ENCODE peak calls at places on chromosome 1, in ten cellular contexts. F is stomach; T is bronchial epithelial cell; N is CD8-positive, alpha-beta T cell; Z is GM23338; Q is testis; P is upper lobe of left lung; Y is brain microvascular endothelial cell; G is cardiac muscle cell; S is DND-41. W is an unnamed sample.
A peak's percentile ranks its signal among the peaks of the same experiment; 100 is the strongest.

GRCh38 chr1:55750020-55750995 is 535.1 kb upstream of the USP24 start:
- DNase-seq in P (no peak), S (no peak), Q (no peak), G (peak; percentile 36), T (no peak), N (no peak), F (no peak), Z (no peak), Y (no peak), W (no peak)

GRCh38 chr1:156802421-156802820 is 14.2 kb downstream of the SH2D2A start:
- DNase-seq in F (no peak), Z (no peak), N (no peak), T (no peak), Y (no peak), G (no peak), S (no peak), P (no peak), Q (no peak), W (no peak)

GRCh38 chr1:43267291-43267805 is 2.4 kb upstream of the TMEM125 start:
- DNase-seq in G (no peak), Z (peak; percentile 36), S (no peak), Q (peak; percentile 13), Y (peak; percentile 40), N (no peak), P (peak; percentile 69), F (peak; percentile 20), T (no peak), W (no peak)

GRCh38 chr1:71047635-71048607 is at the start of gene PTGER3:
- DNase-seq in Q (peak; percentile 54), Z (peak; percentile 80), F (peak; percentile 88), T (peak; percentile 12), G (peak; percentile 86), Y (no peak), S (no peak), P (peak; percentile 68), N (peak; percentile 53), W (peak; percentile 83)

GRCh38 chr1:230896719-230897118 is 28.4 kb upstream of the C1orf198 start:
- DNase-seq in N (no peak), Z (no peak), Q (no peak), P (no peak), S (no peak), Y (no peak), G (no peak), F (no peak), T (no peak), W (no peak)

GRCh38 chr1:14975119-14975518 is 178.4 kb upstream of the TMEM51 start:
- DNase-seq in Z (no peak), P (no peak), F (no peak), Y (no peak), Q (no peak), G (no peak), N (no peak), S (no peak), T (peak; percentile 13), W (peak; percentile 52)

GRCh38 chr1:185926562-185926961 is 192.4 kb downstream of the HMCN1 start:
- DNase-seq in G (no peak), S (no peak), Z (no peak), P (no peak), Y (peak; percentile 33), Q (no peak), N (no peak), T (peak; percentile 58), F (no peak), W (no peak)

GRCh38 chr1:235017719-235018118 is 110.9 kb downstream of the TOMM20 start:
- DNase-seq in Z (no peak), G (no peak), T (peak; percentile 60), Q (no peak), P (no peak), N (no peak), S (no peak), F (no peak), Y (peak; percentile 26), W (no peak)

GRCh38 chr1:174743654-174744561 is 255.8 kb upstream of the CACYBP start:
- DNase-seq in G (peak; percentile 53), T (peak; percentile 57), F (no peak), N (no peak), Z (peak; percentile 76), Y (no peak), S (no peak), Q (no peak), P (no peak), W (no peak)

GRCh38 chr1:26434161-26434752 is 2.1 kb downstream of the DHDDS start:
- DNase-seq in N (no peak), F (no peak), Z (no peak), G (no peak), S (no peak), Q (no peak), P (no peak), T (peak; percentile 22), Y (no peak), W (no peak)

GRCh38 chr1:200279810-200280411 is 129.9 kb downstream of the ZNF281 start:
- DNase-seq in F (peak; percentile 68), Z (peak; percentile 92), N (no peak), G (peak; percentile 52), Q (peak; percentile 52), S (peak; percentile 34), Y (peak; percentile 56), T (peak; percentile 68), P (peak; percentile 34), W (peak; percentile 89)

GRCh38 chr1:56287736-56288135 is 291.6 kb downstream of the PLPP3 start:
- DNase-seq in N (no peak), Q (no peak), F (no peak), G (no peak), S (no peak), P (no peak), T (no peak), Z (no peak), Y (no peak), W (no peak)

GRCh38 chr1:152543808-152544207 is 22.8 kb downstream of the LCE3E start:
- DNase-seq in T (peak; percentile 12), G (no peak), S (no peak), Z (peak; percentile 65), N (no peak), Q (no peak), P (no peak), Y (no peak), F (no peak), W (peak; percentile 34)

DNA sequence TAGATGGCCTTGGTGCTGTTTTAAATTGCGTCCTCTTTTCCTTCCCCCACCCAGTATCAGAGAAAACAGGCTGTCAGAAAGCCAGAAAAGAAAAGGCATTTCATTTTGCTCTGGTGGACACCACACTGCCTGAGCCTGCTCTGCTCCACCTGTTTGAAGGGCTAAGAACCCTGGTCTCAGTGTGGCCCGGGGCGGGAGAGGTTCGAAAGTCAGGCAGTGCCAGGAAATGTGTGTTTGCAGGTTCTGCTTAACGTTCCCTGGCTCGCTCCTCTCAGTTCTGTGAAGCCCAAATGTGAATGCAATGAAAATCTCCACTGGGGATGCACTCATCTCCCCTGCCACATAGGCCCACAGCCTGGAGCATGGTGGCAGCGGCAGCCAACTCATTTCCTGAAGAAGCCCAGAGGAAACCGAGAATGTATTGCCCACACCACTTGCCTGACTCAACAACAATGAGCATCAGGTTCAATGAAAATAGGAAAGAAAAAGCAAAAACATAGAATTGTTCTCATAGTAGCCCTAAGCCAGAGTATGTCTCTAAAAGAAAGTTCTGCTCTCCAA is 134.6 kb downstream of the SDCCAG8 start:
- DNase-seq in Q (no peak), Y (no peak), S (no peak), G (no peak), N (no peak), P (no peak), F (no peak), Z (no peak), T (no peak), W (no peak)
- H3K4me3 ChIP-seq in Q (no peak overlapping the region), Y (no peak overlapping the region), S (no peak overlapping the region), G (no peak overlapping the region), N (no peak overlapping the region), P (no peak overlapping the region), F (no peak overlapping the region), Z (no peak overlapping the region), T (no peak overlapping the region), W (no peak overlapping the region)

GRCh38 chr1:31764307-31765040 is at the start of gene ADGRB2:
- DNase-seq in Y (no peak), T (no peak), N (peak; percentile 43), F (no peak), G (peak; percentile 70), Q (no peak), Z (peak; percentile 78), P (no peak), S (peak; percentile 70), W (peak; percentile 46)
- TF ChIP-seq CTCF in Y (peak; percentile 15), T (no peak), N (no peak), F (no peak), G (no peak), Q (no peak), Z (peak; percentile 11), P (no peak), S (peak; percentile 21), W (peak; percentile 2)

DNA sequence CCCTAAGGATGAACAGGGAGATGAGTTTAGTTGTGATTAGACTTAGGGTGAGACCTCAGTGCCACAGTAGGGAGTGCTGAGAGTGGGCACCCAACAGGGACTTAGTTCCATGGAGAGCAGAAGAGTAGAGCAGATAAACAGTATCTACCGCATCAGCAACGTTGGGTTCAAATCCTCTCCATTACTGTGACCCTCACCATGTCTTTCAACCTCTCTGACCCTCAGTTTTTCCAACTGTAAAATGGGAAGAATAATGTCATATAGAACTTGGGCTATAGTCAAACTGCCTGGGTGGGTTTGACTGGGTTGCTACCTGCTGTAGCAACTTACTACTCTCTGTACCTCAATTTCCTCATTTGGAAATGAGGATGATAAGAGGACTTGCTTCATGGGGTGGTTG is 6.7 kb upstream of the DISP3 start:
- DNase-seq in Q (no peak), F (no peak), T (no peak), Y (no peak), N (no peak), Z (no peak), G (no peak), S (no peak), P (no peak), W (no peak)
- H3K27me3 ChIP-seq in Q (no peaks in the 10 kb centered on the region), F (no peaks in the 10 kb centered on the region), T (peaks cover 4% of the 10 kb centered on the region), Y (no peaks in the 10 kb centered on the region), N (no peaks in the 10 kb centered on the region), Z (peaks cover 5% of the 10 kb centered on the region), G (peaks cover 31% of the 10 kb centered on the region), S (no peaks in the 10 kb centered on the region), P (no peaks in the 10 kb centered on the region), W (no peaks in the 10 kb centered on the region)

GRCh38 chr1:211379446-211379845 is 52.8 kb downstream of the TRAF5 start:
- DNase-seq in P (no peak), F (no peak), Y (no peak), S (no peak), T (no peak), Q (no peak), N (no peak), Z (no peak), G (no peak), W (no peak)

GRCh38 chr1:211382714-211383480 is 56.3 kb downstream of the TRAF5 start:
- DNase-seq in Y (peak; percentile 87), F (peak; percentile 95), G (peak; percentile 97), Q (peak; percentile 96), T (peak; percentile 85), Z (peak; percentile 97), S (no peak), P (peak; percentile 96), N (peak; percentile 70), W (peak; percentile 98)

GRCh38 chr1:211382182-211382713 is 55.6 kb downstream of the TRAF5 start:
- DNase-seq in Q (no peak), T (no peak), Z (no peak), N (no peak), P (no peak), F (no peak), S (no peak), Y (no peak), G (no peak), W (no peak)

GRCh38 chr1:211378844-211379243 is 52.2 kb downstream of the TRAF5 start:
- DNase-seq in S (no peak), Y (peak; percentile 67), G (no peak), P (no peak), Z (no peak), F (no peak), N (no peak), Q (no peak), T (peak; percentile 70), W (no peak)

GRCh38 chr1:211381481-211382181 is 55.0 kb downstream of the TRAF5 start:
- DNase-seq in N (no peak), P (no peak), Z (no peak), Q (no peak), T (no peak), G (no peak), S (no peak), F (no peak), Y (no peak), W (no peak)
- H3K4me3 ChIP-seq in N (no peak overlapping the region), P (no peak overlapping the region), Z (peak overlapping the region; percentile 74), Q (peak overlapping the region; percentile 95), T (no peak overlapping the region), G (peak overlapping the region; percentile 60), S (no peak overlapping the region), F (peak overlapping the region; percentile 56), Y (no peak overlapping the region), W (peak overlapping the region; percentile 67)